ENCODE peak calls at places on chromosomes 3 and 15, in nine cellular contexts. I, M, S, Z, Y, Q, F, D and E are unnamed samples.
A peak's percentile ranks its signal among the peaks of the same experiment; 100 is the strongest.

GRCh38 chr3:10992946-10993728 is 589 bp downstream of the SLC6A1 start:
- DNase-seq in S (no peak), D (peak; percentile 16), Q (no peak), M (no peak), Z (no peak), F (no peak), Y (no peak), I (no peak), E (no peak)

GRCh38 chr15:99438691-99439523 is 126.9 kb upstream of the MEF2A start:
- DNase-seq in Z (peak; percentile 66), Q (peak; percentile 9), M (peak; percentile 2), F (no peak), Y (peak; percentile 18), D (peak; percentile 31), I (peak; percentile 34), S (no peak), E (peak; percentile 41)

GRCh38 chr3:150091626-150092025 is 120.9 kb upstream of the PFN2 start:
- DNase-seq in Y (no peak), Q (no peak), D (no peak), F (no peak), Z (no peak), S (no peak), I (no peak), M (no peak), E (no peak)

GRCh38 chr3:190192087-190192486 is 71.4 kb upstream of the P3H2 start:
- DNase-seq in D (no peak), I (no peak), Y (no peak), Q (no peak), F (no peak), S (no peak), M (no peak), Z (no peak), E (no peak)

GRCh38 chr3:130649061-130649654 is 97.5 kb downstream of the PIK3R4 start:
- DNase-seq in M (no peak), Q (no peak), I (no peak), Z (no peak), S (no peak), Y (no peak), D (no peak), F (no peak), E (no peak)

GRCh38 chr3:134978658-134979057 is 183.6 kb downstream of the EPHB1 start:
- DNase-seq in Y (no peak), I (no peak), S (no peak), F (no peak), M (no peak), Z (no peak), Q (no peak), D (no peak), E (no peak)

GRCh38 chr3:14725015-14725431 is 50.1 kb downstream of the C3orf20 start:
- DNase-seq in Y (peak; percentile 19), S (peak; percentile 12), I (no peak), D (peak; percentile 59), Q (no peak), M (no peak), Z (no peak), F (peak; percentile 6), E (no peak)

GRCh38 chr15:63538876-63539275 is 34.5 kb downstream of the USP3 start:
- DNase-seq in D (no peak), I (no peak), Z (no peak), Q (no peak), M (no peak), F (no peak), Y (no peak), S (no peak), E (no peak)

GRCh38 chr15:76576526-76577279 is 240.1 kb downstream of the ISL2 start:
- DNase-seq in M (peak; percentile 15), D (peak; percentile 38), S (peak; percentile 70), Y (peak; percentile 77), I (peak; percentile 68), Q (peak; percentile 49), Z (no peak), F (peak; percentile 31), E (peak; percentile 84)

DNA sequence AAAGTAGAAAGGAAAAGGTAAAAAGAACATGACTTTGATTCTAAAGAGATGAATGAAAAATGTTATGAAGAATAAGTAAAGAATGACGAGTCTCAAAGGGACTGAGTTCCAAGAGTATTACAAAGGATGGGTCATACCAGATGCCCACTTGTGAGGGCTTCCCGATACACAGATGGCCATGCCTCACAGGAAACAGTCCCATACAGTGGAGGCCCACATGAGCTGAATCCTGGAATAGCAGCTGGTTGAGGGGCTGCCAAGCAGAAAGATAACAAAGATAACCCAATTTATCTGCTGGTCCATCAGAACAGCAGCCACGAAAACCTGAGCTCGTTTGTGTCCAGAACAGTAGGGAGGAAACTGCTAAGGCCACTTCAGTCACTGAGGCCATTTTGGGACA is 3.7 kb downstream of the SSR3 start:
- DNase-seq in M (no peak), Y (no peak), Z (no peak), I (no peak), D (no peak), Q (no peak), F (no peak), S (no peak), E (no peak)
- H3K4me1 ChIP-seq in M (peaks cover 6% of the 10 kb centered on the region), Y (peaks cover 36% of the 10 kb centered on the region), Z (peaks cover 53% of the 10 kb centered on the region), I (peaks cover 79% of the 10 kb centered on the region), D (no peaks in the 10 kb centered on the region), Q (peaks cover 83% of the 10 kb centered on the region), F (peaks cover 16% of the 10 kb centered on the region), S (peaks cover 66% of the 10 kb centered on the region), E (no peaks in the 10 kb centered on the region)

GRCh38 chr15:74695597-74696397 is at the start of gene EDC3:
- DNase-seq in Y (peak; percentile 96), Z (peak; percentile 93), S (peak; percentile 92), Q (peak; percentile 75), F (peak; percentile 79), D (peak; percentile 81), I (peak; percentile 90), M (peak; percentile 86), E (peak; percentile 87)
- TF ChIP-seq POLR2A in Y (no peak), Z (no peak), S (peak; percentile 68), Q (no peak), F (peak; percentile 27), D (no peak), I (no peak), M (peak; percentile 15), E (peak; percentile 30)

DNA sequence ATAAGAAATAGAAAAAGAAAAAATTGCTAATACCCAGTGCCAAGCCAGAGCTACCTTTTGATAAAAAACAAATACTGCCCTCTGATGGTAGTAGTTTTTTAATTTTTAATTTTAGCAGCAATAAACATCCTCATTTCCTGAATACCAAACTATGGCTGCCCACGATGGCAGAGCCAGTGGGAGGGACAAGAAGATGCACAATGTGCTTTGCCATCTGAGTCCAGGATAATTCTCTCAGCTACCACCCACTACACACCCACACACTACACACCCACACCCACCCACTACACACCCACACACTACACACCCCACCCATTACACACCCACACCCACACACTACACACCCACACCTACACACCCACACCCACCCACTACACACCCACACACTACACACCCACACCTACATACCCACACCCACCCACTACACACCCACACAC is 17.8 kb downstream of the CEP19 start:
- DNase-seq in I (no peak), M (no peak), S (no peak), D (no peak), Z (no peak), Q (no peak), F (peak; percentile 22), Y (no peak), E (no peak)
- H3K4me1 ChIP-seq in I (peaks cover 43% of the 10 kb centered on the region), M (no peaks in the 10 kb centered on the region), S (no peaks in the 10 kb centered on the region), D (no peaks in the 10 kb centered on the region), Z (peaks cover 5% of the 10 kb centered on the region), Q (no peaks in the 10 kb centered on the region), F (no peaks in the 10 kb centered on the region), Y (no peaks in the 10 kb centered on the region), E (no peaks in the 10 kb centered on the region)

GRCh38 chr3:52444860-52445793 is at the start of gene SEMA3G:
- DNase-seq in Y (peak; percentile 82), I (peak; percentile 71), Q (peak; percentile 62), Z (peak; percentile 91), F (peak; percentile 72), D (no peak), M (peak; percentile 67), S (peak; percentile 94), E (peak; percentile 89)
- TF ChIP-seq POLR2A in Y (no peak), I (peak; percentile 18), Q (no peak), Z (no peak), F (peak; percentile 44), D (peak; percentile 21), M (peak; percentile 58), S (peak; percentile 52), E (peak; percentile 79)

DNA sequence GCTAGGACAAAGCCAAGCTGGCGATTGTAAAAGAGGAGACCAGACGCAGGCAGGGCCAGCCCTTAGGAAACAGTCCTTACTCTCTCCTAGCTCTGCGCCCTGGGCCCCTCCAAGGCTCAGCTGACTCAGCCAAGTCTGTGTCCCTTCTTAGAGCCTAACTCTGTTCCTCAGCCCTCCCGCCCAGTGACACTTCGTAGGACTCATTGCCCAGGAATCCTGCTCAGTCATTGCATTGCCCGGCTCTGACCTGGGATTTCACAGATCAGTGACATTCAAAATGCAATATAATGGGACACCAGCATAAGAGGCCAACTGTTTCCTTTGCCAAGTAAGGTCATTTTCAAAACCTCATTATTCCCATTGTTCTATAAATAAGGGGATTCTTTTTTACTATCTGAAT is 244.1 kb downstream of the TLE3 start:
- DNase-seq in Q (no peak), S (peak; percentile 8), Y (no peak), I (no peak), Z (peak; percentile 47), M (no peak), F (peak; percentile 56), D (no peak), E (no peak)
- H3K4me1 ChIP-seq in Q (peaks cover 11% of the 10 kb centered on the region), S (no peaks in the 10 kb centered on the region), Y (no peaks in the 10 kb centered on the region), I (no peaks in the 10 kb centered on the region), Z (peaks cover 10% of the 10 kb centered on the region), M (no peaks in the 10 kb centered on the region), F (peaks cover 5% of the 10 kb centered on the region), D (no peaks in the 10 kb centered on the region), E (no peaks in the 10 kb centered on the region)

DNA sequence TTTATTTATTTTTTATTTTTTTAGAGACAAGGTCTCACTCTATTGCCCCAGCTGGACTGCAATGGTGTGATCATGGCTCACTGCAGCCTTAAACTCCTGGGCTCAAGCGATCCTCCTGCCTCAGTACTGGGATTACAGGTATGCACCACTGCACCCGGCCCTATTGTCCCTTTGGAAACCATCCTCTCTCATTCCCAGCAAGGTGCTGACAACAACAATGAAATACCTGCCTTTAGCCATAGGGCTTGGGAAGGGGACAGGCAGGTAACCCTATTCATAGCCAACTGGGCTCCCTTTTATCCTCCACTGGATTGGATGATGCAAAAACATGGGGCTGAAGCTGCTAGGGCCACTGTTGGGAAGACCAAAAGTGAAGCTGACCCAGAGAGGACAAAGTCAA is 43.1 kb downstream of the SCAP start:
- DNase-seq in Z (no peak), D (no peak), Q (no peak), M (no peak), S (no peak), F (no peak), I (no peak), Y (no peak), E (no peak)
- TF ChIP-seq POLR2A in Z (no peak), D (no peak), Q (no peak), M (no peak), S (no peak), F (no peak), I (no peak), Y (no peak), E (no peak)

DNA sequence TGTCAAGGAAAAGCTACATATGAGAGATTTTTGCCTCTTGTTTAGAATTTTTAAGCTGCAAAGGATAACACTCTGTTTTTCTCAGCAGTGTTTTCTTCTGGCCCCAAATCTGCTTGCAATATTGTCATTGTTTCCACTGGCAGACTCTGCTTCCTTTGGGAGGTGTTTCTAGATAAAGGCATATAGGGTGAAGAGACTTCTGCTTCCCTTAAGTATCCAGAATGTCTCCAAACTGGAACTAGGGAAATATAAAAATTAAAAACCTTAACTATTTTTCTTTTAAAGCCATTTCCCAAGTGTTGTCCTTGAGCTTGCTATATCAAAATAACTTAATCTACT is 225.8 kb downstream of the CGGBP1 start:
- DNase-seq in D (no peak), Z (no peak), M (no peak), S (no peak), F (no peak), Q (no peak), Y (no peak), I (no peak), E (no peak)
- H3K4me1 ChIP-seq in D (no peaks in the 10 kb centered on the region), Z (no peaks in the 10 kb centered on the region), M (no peaks in the 10 kb centered on the region), S (peaks cover 16% of the 10 kb centered on the region), F (peaks cover 9% of the 10 kb centered on the region), Q (no peaks in the 10 kb centered on the region), Y (no peaks in the 10 kb centered on the region), I (peaks cover 5% of the 10 kb centered on the region), E (no peaks in the 10 kb centered on the region)